ENCODE peak calls at places on chromosomes 6 and 20, in four cellular contexts. H is H9, B is IMR-90, T is mesenchymal stem cell. M is an unnamed sample.

GRCh38 chr6:135299256-135299655 is 118.1 kb downstream of the MYB start:
- DNase-seq in H (no peak), B (peak), T (no peak), M (no peak)

GRCh38 chr6:151624900-151625536 is 131.2 kb downstream of the CCDC170 start:
- DNase-seq in H (no peak), B (no peak), T (no peak), M (no peak)

GRCh38 chr6:54441687-54442248 is 133.5 kb downstream of the TINAG start:
- DNase-seq in H (no peak), B (no peak), T (no peak), M (no peak)

GRCh38 chr20:37464611-37465010 is 56.4 kb upstream of the NNAT start:
- DNase-seq in H (no peak), B (no peak), T (no peak), M (no peak)

GRCh38 chr20:60565093-60565492 is 606.9 kb downstream of the CDH26 start:
- DNase-seq in H (no peak), B (no peak), T (no peak), M (no peak)

GRCh38 chr6:25745836-25746235 is 8.7 kb upstream of the SLC17A4 start:
- DNase-seq in H (no peak), B (no peak), T (no peak), M (no peak)

GRCh38 chr6:35737413-35738211 is 780 bp downstream of the ARMC12 start:
- DNase-seq in H (no peak), B (peak), T (peak), M (no peak)

GRCh38 chr20:46631874-46632446 is 19.3 kb downstream of the SLC13A3 start:
- DNase-seq in H (no peak), B (no peak), T (no peak), M (no peak)

GRCh38 chr20:58103517-58103904 is 124.9 kb downstream of the ANKRD60 start:
- DNase-seq in H (no peak), B (no peak), T (no peak), M (no peak)

GRCh38 chr6:127690092-127690491 is 113.1 kb downstream of the C6orf58 start:
- DNase-seq in H (no peak), B (peak), T (peak), M (peak)

GRCh38 chr20:62409935-62410741 is 3.1 kb upstream of the CABLES2 start:
- DNase-seq in H (peak), B (no peak), T (peak), M (peak)

GRCh38 chr6:82785206-82785605 is 280.4 kb downstream of the UBE3D start:
- DNase-seq in H (no peak), B (no peak), T (no peak), M (no peak)

GRCh38 chr6:150848400-150848799 is 17.1 kb upstream of the MTHFD1L start:
- DNase-seq in H (no peak), B (no peak), T (no peak), M (no peak)

GRCh38 chr20:37503256-37503927 is 17.7 kb upstream of the NNAT start:
- DNase-seq in H (no peak), B (no peak), T (no peak), M (no peak)

GRCh38 chr6:152246554-152247337 is 390.4 kb downstream of the SYNE1 start:
- DNase-seq in H (no peak), B (peak), T (peak), M (no peak)

GRCh38 chr6:159438106-159438505 is 254.9 kb downstream of the SOD2 start:
- DNase-seq in H (no peak), B (no peak), T (no peak), M (no peak)

GRCh38 chr6:133906050-133906449 is 17.1 kb downstream of the TCF21 start:
- DNase-seq in H (no peak), B (no peak), T (no peak), M (no peak)

GRCh38 chr20:22382742-22383141 is 201.6 kb downstream of the FOXA2 start:
- DNase-seq in H (no peak), B (no peak), T (no peak), M (no peak)

GRCh38 chr20:18983796-18984195 is 170.2 kb downstream of the SCP2D1 start:
- DNase-seq in H (no peak), B (no peak), T (no peak), M (no peak)

GRCh38 chr6:104226798-104227444 is 632.8 kb downstream of the HACE1 start:
- DNase-seq in H (no peak), B (no peak), T (peak), M (no peak)

GRCh38 chr6:134911532-134911931 is 38.4 kb downstream of the ALDH8A1 start:
- DNase-seq in H (no peak), B (peak), T (peak), M (no peak)

GRCh38 chr6:73610444-73611275 is 43.1 kb downstream of the SLC17A5 start:
- DNase-seq in H (no peak), B (peak), T (peak), M (no peak)

GRCh38 chr20:39049684-39050554 is 87.8 kb downstream of the DHX35 start:
- DNase-seq in H (peak), B (peak), T (peak), M (peak)

GRCh38 chr6:2222275-2222842 is 23.0 kb downstream of the GMDS start:
- DNase-seq in H (no peak), B (no peak), T (no peak), M (no peak)

GRCh38 chr6:157715766-157716171 is 107.3 kb upstream of the SNX9 start:
- DNase-seq in H (no peak), B (peak), T (peak), M (no peak)

GRCh38 chr6:6657085-6657819 is 68.7 kb downstream of the LY86 start:
- DNase-seq in H (no peak), B (no peak), T (no peak), M (no peak)

GRCh38 chr20:45138451-45139300 is 14.4 kb upstream of the WFDC12 start:
- DNase-seq in H (peak), B (no peak), T (no peak), M (peak)

GRCh38 chr6:89952361-89952680 is 58.1 kb downstream of the GJA10 start:
- DNase-seq in H (no peak), B (no peak), T (no peak), M (no peak)

GRCh38 chr6:108526739-108527174 is 34.0 kb upstream of the FOXO3 start:
- DNase-seq in H (no peak), B (peak), T (peak), M (peak)

GRCh38 chr6:138765896-138766487 is 7.6 kb upstream of the CCDC28A start:
- DNase-seq in H (no peak), B (peak), T (peak), M (no peak)

GRCh38 chr6:170233304-170234205 is 57.3 kb downstream of the DLL1 start:
- DNase-seq in H (no peak), B (no peak), T (no peak), M (no peak)
- H2AK5ac ChIP-seq in H (no peak), B (no peak), T (no peak), M (peak)

DNA sequence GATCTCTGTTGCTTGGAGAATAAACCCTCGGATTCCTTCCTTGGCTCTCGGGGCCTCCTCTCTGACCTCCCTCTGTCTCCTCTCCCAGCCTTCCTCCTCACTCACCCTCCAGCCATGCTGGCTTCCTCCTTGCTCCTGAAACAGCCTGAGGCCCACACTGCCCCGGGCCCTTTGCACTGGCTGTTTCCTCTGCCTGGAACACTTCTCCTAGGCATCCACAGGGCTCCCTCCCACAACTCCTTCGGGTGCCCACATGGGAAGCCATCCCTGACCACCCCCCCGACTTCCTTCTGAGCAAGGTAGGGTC is 87.7 kb downstream of the CEBPB start:
- DNase-seq in H (no peak), B (no peak), T (no peak), M (no peak)
- H2BK120ac ChIP-seq in H (no peak), B (peak), T (peak), M (no peak)

DNA sequence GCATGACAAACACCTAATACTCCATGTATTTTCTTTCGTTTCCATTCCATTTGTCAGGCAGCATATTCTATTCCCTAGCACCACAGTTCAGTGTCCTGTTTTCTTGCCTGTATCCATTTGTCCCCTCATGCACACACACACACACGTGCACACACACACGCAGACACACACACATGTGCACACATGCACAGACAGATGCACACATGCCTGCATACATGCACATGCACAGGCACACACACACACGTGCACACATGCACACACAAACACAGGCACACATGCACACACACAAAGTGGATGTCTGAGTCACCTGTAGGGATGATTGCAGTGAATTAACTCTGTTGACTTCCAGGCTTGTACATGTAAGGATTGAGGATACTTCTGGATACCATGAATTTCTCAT is 226.7 kb upstream of the SYNDIG1 start:
- DNase-seq in H (no peak), B (no peak), T (no peak), M (no peak)
- H4K8ac ChIP-seq in H (no peak), B (no peak), T (no peak), M (no peak)

DNA sequence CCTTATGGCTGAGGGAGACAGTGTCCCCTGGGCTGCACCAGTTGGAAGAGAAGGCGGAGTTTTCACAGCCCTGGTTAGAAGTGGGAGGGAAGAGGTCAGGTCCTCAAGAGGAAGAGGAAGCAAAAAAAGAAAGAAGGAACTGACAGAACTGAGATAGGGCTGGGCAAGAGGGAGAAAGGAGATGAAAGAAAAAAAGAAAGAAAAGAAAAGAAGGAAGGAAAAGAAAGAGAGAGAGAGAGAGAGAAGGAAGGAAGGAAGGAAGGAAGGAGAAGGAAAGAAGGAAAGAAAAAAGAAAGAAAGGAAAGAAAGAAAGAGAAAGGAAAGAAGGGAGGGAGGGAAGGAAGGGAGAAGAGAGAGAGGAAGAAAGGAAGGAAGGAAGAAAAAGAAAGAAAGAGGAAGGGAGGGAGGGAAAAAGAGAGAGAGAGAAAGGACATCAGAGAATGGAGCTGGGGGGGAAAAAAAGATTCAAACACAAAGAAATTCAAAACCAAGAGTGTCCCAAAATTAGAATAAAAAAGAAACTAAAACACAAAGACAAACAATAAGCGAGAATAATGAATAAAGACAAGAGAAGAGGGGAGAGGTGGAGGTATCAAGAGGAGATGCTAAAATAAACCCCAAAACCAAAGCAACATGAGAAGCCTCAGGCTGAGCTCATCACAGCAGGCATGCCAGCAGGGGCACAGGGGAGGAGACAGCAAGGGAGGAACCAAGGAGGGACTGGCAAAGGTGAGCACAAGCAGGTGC is 5.4 kb upstream of the FUCA2 start:
- DNase-seq in H (no peak), B (no peak), T (no peak), M (no peak)
- H2AK5ac ChIP-seq in H (no peak), B (no peak), T (no peak), M (no peak)

DNA sequence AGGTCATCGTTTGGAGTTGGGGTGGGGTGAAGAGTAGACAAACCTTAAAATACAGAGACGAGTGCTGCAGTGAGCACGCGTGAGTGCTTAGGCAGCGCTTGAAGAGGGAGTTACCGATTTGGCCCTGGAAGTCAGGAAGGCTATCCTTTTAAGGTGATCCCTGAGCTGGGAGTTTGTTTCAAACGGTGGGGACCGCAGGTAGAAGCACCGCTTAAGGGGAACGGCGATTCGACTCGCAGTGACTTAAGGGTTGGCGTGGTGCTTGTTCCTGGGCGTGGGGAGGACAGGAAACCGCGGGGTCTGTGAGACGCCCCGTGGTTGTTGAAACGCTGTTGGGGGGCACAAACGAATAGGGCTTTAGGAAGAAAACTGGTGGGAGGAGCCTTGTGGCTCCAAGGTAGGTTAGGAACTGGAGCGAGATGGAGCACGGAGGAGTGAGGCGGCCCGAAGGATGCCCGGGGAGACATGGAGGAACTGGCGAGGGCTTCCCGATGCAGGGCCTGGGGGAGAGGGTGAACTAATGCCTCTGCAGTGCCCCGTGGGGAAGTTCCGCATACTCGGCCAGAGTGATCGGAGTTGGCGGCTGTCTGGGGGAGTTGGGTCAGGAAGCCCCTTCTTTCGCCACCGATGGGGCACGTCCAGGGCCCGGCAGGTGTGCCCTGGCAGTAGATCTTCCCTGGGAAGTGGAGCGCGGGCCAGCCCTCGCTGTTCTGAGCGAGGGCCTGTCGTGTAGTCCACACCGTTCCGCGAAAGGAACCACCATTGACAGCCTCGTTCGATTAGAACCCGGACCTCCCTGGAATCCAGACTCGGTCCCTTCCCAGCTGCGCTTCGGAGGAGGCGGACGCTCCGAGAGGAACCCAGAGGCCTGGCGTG is 1.3 kb upstream of the CDYL start:
- DNase-seq in H (peak), B (no peak), T (no peak), M (no peak)
- H2BK120ac ChIP-seq in H (no peak), B (peak), T (no peak), M (no peak)

GRCh38 chr6:87900160-87900698 is 147.4 kb upstream of the SPACA1 start:
- DNase-seq in H (no peak), B (no peak), T (no peak), M (no peak)
- H4K8ac ChIP-seq in H (no peak), B (no peak), T (no peak), M (no peak)

DNA sequence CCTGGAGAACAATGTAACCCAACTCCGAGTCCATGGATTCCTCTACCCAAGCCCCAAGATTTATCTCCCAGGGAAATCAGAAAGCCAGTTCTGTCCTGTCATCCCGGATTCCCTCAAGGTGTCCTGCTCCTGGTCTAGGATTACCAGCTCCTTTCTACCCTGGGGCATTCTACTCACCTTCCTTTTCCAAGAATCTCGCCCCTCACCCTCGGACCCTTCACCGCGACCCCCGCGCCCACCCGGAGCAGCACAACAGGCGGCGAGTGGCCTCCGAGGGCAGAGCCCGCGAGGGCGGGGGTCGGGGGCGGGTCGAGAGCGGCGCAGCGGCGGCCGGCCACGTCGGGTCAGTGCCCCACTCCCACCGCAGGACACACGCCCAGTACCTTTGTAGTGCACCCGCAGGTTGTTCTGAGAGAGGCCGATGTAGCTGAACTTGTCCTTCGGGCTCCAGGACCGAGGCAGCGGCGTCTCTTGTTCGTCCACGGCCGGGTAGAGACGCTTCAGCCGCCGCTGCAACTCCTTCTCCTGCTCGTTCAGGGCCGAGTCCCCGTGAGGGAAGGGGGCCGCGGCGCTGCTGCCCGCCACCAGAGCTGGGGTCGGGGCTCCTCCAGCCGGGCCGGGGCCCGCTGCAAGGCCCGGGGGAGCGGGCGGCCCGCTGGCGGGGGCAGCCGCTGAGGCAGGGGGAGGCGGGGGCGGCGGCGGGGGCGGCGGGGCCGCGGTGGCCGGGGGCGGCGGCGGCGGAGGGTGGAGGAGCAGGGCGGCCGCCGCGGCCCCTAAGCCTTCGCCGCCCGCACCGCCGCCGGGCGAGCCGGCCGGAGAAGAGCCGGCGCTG is 867 bp downstream of the RANBP9 start:
- DNase-seq in H (peak), B (no peak), T (peak), M (peak)
- H2AK5ac ChIP-seq in H (no peak), B (peak), T (no peak), M (peak)

DNA sequence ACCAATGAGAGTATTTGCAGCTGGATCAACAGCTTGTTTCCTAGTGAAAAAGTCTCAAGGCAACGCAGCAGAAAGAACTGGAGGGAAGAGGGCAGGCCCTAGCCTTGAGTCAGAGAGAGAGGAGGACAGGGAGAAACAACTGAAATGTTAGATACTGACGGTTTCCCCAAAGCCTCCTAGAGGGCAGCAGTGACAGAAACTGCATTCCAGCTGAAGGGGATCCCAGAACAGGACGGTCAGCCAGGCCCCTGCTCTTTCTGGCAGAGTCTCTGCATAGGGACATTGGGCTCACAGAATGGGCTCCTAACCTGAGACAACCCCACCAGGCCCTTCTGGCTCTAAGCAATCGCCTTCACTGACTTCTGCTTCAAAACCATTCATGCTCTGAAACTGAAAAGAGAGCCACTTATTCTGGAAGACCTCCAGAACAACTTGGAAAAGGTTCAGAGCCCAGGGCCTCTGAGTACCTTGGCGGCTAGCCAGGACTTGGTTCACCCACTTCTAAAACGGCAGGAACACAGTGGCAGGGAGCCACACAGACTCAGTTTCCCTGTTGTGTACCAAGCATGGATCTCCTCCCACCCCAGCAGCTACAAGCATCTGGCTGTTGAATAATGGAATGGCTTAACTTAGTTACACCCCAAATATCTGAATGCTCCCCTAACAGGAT is 72.9 kb downstream of the PSMB1 start:
- DNase-seq in H (peak), B (peak), T (no peak), M (no peak)
- H2BK120ac ChIP-seq in H (no peak), B (no peak), T (no peak), M (no peak)

GRCh38 chr6:47241742-47242482 is 67.8 kb downstream of the TNFRSF21 start:
- DNase-seq in H (no peak), B (no peak), T (peak), M (no peak)
- H4K8ac ChIP-seq in H (no peak), B (peak), T (peak), M (no peak)